ENCODE peak calls at places on chromosomes 7 and 10, in six cellular contexts. One of them, this sample, is unnamed.

GRCh38 chr7:64037095-64037494 is 8.1 kb upstream of the ZNF727 start:
- DNase-seq in stimulated activated CD8-positive, alpha-beta memory T cell treated with anti-CD3 and anti-CD28 coated beads, Interleukin-7, amount 100 ng/mL, for 1 hour: no peak
- DNase-seq in substantia nigra: no peak
- DNase-seq in amniotic epithelial cell: no peak
- DNase-seq in activated CD4-positive, alpha-beta T cell treated with anti-CD3 and anti-CD28 coated beads for 48 hours: no peak
- DNase-seq in A549: no peak
- DNase-seq in this sample: no peak

GRCh38 chr10:14659626-14660196 is 115.0 kb downstream of the FAM107B start:
- DNase-seq in activated CD4-positive, alpha-beta T cell treated with anti-CD3 and anti-CD28 coated beads for 48 hours: peak
- DNase-seq in substantia nigra: peak
- DNase-seq in stimulated activated CD8-positive, alpha-beta memory T cell treated with anti-CD3 and anti-CD28 coated beads, Interleukin-7, amount 100 ng/mL, for 1 hour: no peak
- DNase-seq in A549: no peak
- DNase-seq in amniotic epithelial cell: no peak
- DNase-seq in this sample: no peak

GRCh38 chr10:62188021-62188616 is 80.5 kb downstream of the RTKN2 start:
- DNase-seq in amniotic epithelial cell: no peak
- DNase-seq in substantia nigra: no peak
- DNase-seq in activated CD4-positive, alpha-beta T cell treated with anti-CD3 and anti-CD28 coated beads for 48 hours: peak
- DNase-seq in stimulated activated CD8-positive, alpha-beta memory T cell treated with anti-CD3 and anti-CD28 coated beads, Interleukin-7, amount 100 ng/mL, for 1 hour: no peak
- DNase-seq in A549: no peak
- DNase-seq in this sample: no peak

GRCh38 chr7:130897515-130898419 is 163.8 kb upstream of the KLF14 start:
- DNase-seq in stimulated activated CD8-positive, alpha-beta memory T cell treated with anti-CD3 and anti-CD28 coated beads, Interleukin-7, amount 100 ng/mL, for 1 hour: no peak
- DNase-seq in A549: no peak
- DNase-seq in activated CD4-positive, alpha-beta T cell treated with anti-CD3 and anti-CD28 coated beads for 48 hours: no peak
- DNase-seq in amniotic epithelial cell: no peak
- DNase-seq in substantia nigra: no peak
- DNase-seq in this sample: no peak

GRCh38 chr10:79380918-79381775 is 33.9 kb downstream of the PPIF start:
- DNase-seq in substantia nigra: no peak
- DNase-seq in stimulated activated CD8-positive, alpha-beta memory T cell treated with anti-CD3 and anti-CD28 coated beads, Interleukin-7, amount 100 ng/mL, for 1 hour: no peak
- DNase-seq in amniotic epithelial cell: no peak
- DNase-seq in A549: no peak
- DNase-seq in activated CD4-positive, alpha-beta T cell treated with anti-CD3 and anti-CD28 coated beads for 48 hours: no peak
- DNase-seq in this sample: no peak

GRCh38 chr10:62248465-62248864 is 20.2 kb downstream of the RTKN2 start:
- DNase-seq in substantia nigra: no peak
- DNase-seq in A549: no peak
- DNase-seq in stimulated activated CD8-positive, alpha-beta memory T cell treated with anti-CD3 and anti-CD28 coated beads, Interleukin-7, amount 100 ng/mL, for 1 hour: no peak
- DNase-seq in amniotic epithelial cell: peak
- DNase-seq in activated CD4-positive, alpha-beta T cell treated with anti-CD3 and anti-CD28 coated beads for 48 hours: no peak
- DNase-seq in this sample: peak

GRCh38 chr7:28296571-28297483 is 115.5 kb upstream of the CREB5 start:
- DNase-seq in activated CD4-positive, alpha-beta T cell treated with anti-CD3 and anti-CD28 coated beads for 48 hours: peak
- DNase-seq in substantia nigra: peak
- DNase-seq in stimulated activated CD8-positive, alpha-beta memory T cell treated with anti-CD3 and anti-CD28 coated beads, Interleukin-7, amount 100 ng/mL, for 1 hour: peak
- DNase-seq in amniotic epithelial cell: peak
- DNase-seq in A549: peak
- DNase-seq in this sample: peak

GRCh38 chr7:13071999-13072398 is 384.6 kb downstream of the ARL4A start:
- DNase-seq in activated CD4-positive, alpha-beta T cell treated with anti-CD3 and anti-CD28 coated beads for 48 hours: no peak
- DNase-seq in substantia nigra: no peak
- DNase-seq in stimulated activated CD8-positive, alpha-beta memory T cell treated with anti-CD3 and anti-CD28 coated beads, Interleukin-7, amount 100 ng/mL, for 1 hour: no peak
- DNase-seq in A549: no peak
- DNase-seq in amniotic epithelial cell: no peak
- DNase-seq in this sample: no peak

GRCh38 chr10:103763374-103764202 is 91.8 kb downstream of the SH3PXD2A start:
- DNase-seq in amniotic epithelial cell: no peak
- DNase-seq in stimulated activated CD8-positive, alpha-beta memory T cell treated with anti-CD3 and anti-CD28 coated beads, Interleukin-7, amount 100 ng/mL, for 1 hour: no peak
- DNase-seq in A549: no peak
- DNase-seq in activated CD4-positive, alpha-beta T cell treated with anti-CD3 and anti-CD28 coated beads for 48 hours: peak
- DNase-seq in substantia nigra: peak
- DNase-seq in this sample: peak

GRCh38 chr10:125711110-125711750 is 8.3 kb upstream of the EDRF1 start:
- DNase-seq in substantia nigra: no peak
- DNase-seq in A549: no peak
- DNase-seq in activated CD4-positive, alpha-beta T cell treated with anti-CD3 and anti-CD28 coated beads for 48 hours: no peak
- DNase-seq in amniotic epithelial cell: peak
- DNase-seq in stimulated activated CD8-positive, alpha-beta memory T cell treated with anti-CD3 and anti-CD28 coated beads, Interleukin-7, amount 100 ng/mL, for 1 hour: no peak
- DNase-seq in this sample: no peak

GRCh38 chr10:97224483-97225435 is 39.0 kb upstream of the SLIT1 start:
- DNase-seq in amniotic epithelial cell: peak
- DNase-seq in A549: no peak
- DNase-seq in stimulated activated CD8-positive, alpha-beta memory T cell treated with anti-CD3 and anti-CD28 coated beads, Interleukin-7, amount 100 ng/mL, for 1 hour: no peak
- DNase-seq in substantia nigra: no peak
- DNase-seq in activated CD4-positive, alpha-beta T cell treated with anti-CD3 and anti-CD28 coated beads for 48 hours: no peak
- DNase-seq in this sample: peak

GRCh38 chr7:22187691-22188348 is 169.1 kb downstream of the RAPGEF5 start:
- DNase-seq in stimulated activated CD8-positive, alpha-beta memory T cell treated with anti-CD3 and anti-CD28 coated beads, Interleukin-7, amount 100 ng/mL, for 1 hour: no peak
- DNase-seq in substantia nigra: no peak
- DNase-seq in A549: no peak
- DNase-seq in amniotic epithelial cell: no peak
- DNase-seq in activated CD4-positive, alpha-beta T cell treated with anti-CD3 and anti-CD28 coated beads for 48 hours: no peak
- DNase-seq in this sample: no peak

GRCh38 chr7:102282465-102283362 is 4.0 kb upstream of the SH2B2 start:
- DNase-seq in activated CD4-positive, alpha-beta T cell treated with anti-CD3 and anti-CD28 coated beads for 48 hours: no peak
- DNase-seq in stimulated activated CD8-positive, alpha-beta memory T cell treated with anti-CD3 and anti-CD28 coated beads, Interleukin-7, amount 100 ng/mL, for 1 hour: no peak
- DNase-seq in substantia nigra: no peak
- DNase-seq in A549: no peak
- DNase-seq in amniotic epithelial cell: no peak
- DNase-seq in this sample: no peak